ENCODE peak calls at places on chromosomes 5 and 9, in seven cellular contexts. One of them, this sample, is unnamed.

GRCh38 chr5:36206913-36207312 is 34.8 kb downstream of the NADK2 start:
- DNase-seq in choroid plexus epithelial cell: peak
- DNase-seq in stimulated activated CD4-positive, alpha-beta T cell treated with anti-CD3 and anti-CD28 coated beads, Interleukin-15, amount 100 ng/mL, for 24 hours: no peak
- DNase-seq in non-pigmented ciliary epithelial cell: no peak
- DNase-seq in AG08395: no peak
- DNase-seq in head of caudate nucleus: no peak
- DNase-seq in CD8-positive, alpha-beta memory T cell: no peak
- DNase-seq in this sample: peak

GRCh38 chr5:57338068-57338848 is 144.4 kb downstream of the ACTBL2 start:
- DNase-seq in choroid plexus epithelial cell: peak
- DNase-seq in stimulated activated CD4-positive, alpha-beta T cell treated with anti-CD3 and anti-CD28 coated beads, Interleukin-15, amount 100 ng/mL, for 24 hours: peak
- DNase-seq in non-pigmented ciliary epithelial cell: no peak
- DNase-seq in AG08395: no peak
- DNase-seq in head of caudate nucleus: no peak
- DNase-seq in CD8-positive, alpha-beta memory T cell: no peak
- DNase-seq in this sample: no peak

GRCh38 chr9:131773911-131774379 is 34.1 kb upstream of the RAPGEF1 start:
- DNase-seq in choroid plexus epithelial cell: peak
- DNase-seq in stimulated activated CD4-positive, alpha-beta T cell treated with anti-CD3 and anti-CD28 coated beads, Interleukin-15, amount 100 ng/mL, for 24 hours: peak
- DNase-seq in non-pigmented ciliary epithelial cell: peak
- DNase-seq in AG08395: peak
- DNase-seq in head of caudate nucleus: peak
- DNase-seq in CD8-positive, alpha-beta memory T cell: no peak
- DNase-seq in this sample: peak

GRCh38 chr5:122119205-122119604 is 10.1 kb upstream of the ZNF474 start:
- DNase-seq in choroid plexus epithelial cell: no peak
- DNase-seq in stimulated activated CD4-positive, alpha-beta T cell treated with anti-CD3 and anti-CD28 coated beads, Interleukin-15, amount 100 ng/mL, for 24 hours: no peak
- DNase-seq in non-pigmented ciliary epithelial cell: no peak
- DNase-seq in AG08395: no peak
- DNase-seq in head of caudate nucleus: no peak
- DNase-seq in CD8-positive, alpha-beta memory T cell: no peak
- DNase-seq in this sample: no peak

GRCh38 chr5:36239370-36240293 is 2.1 kb downstream of the NADK2 start:
- DNase-seq in choroid plexus epithelial cell: no peak
- DNase-seq in stimulated activated CD4-positive, alpha-beta T cell treated with anti-CD3 and anti-CD28 coated beads, Interleukin-15, amount 100 ng/mL, for 24 hours: no peak
- DNase-seq in non-pigmented ciliary epithelial cell: no peak
- DNase-seq in AG08395: no peak
- DNase-seq in head of caudate nucleus: no peak
- DNase-seq in CD8-positive, alpha-beta memory T cell: no peak
- DNase-seq in this sample: no peak

GRCh38 chr5:34486160-34486765 is 169.9 kb upstream of the RAI14 start:
- DNase-seq in choroid plexus epithelial cell: peak
- DNase-seq in stimulated activated CD4-positive, alpha-beta T cell treated with anti-CD3 and anti-CD28 coated beads, Interleukin-15, amount 100 ng/mL, for 24 hours: peak
- DNase-seq in non-pigmented ciliary epithelial cell: peak
- DNase-seq in AG08395: peak
- DNase-seq in head of caudate nucleus: peak
- DNase-seq in CD8-positive, alpha-beta memory T cell: peak
- DNase-seq in this sample: peak

GRCh38 chr9:129716091-129716490 is 36.8 kb downstream of the PTGES start:
- DNase-seq in choroid plexus epithelial cell: peak
- DNase-seq in stimulated activated CD4-positive, alpha-beta T cell treated with anti-CD3 and anti-CD28 coated beads, Interleukin-15, amount 100 ng/mL, for 24 hours: no peak
- DNase-seq in non-pigmented ciliary epithelial cell: no peak
- DNase-seq in AG08395: peak
- DNase-seq in head of caudate nucleus: no peak
- DNase-seq in CD8-positive, alpha-beta memory T cell: no peak
- DNase-seq in this sample: peak

GRCh38 chr5:151130922-151131891 is 26.4 kb downstream of the ANXA6 start:
- DNase-seq in choroid plexus epithelial cell: no peak
- DNase-seq in stimulated activated CD4-positive, alpha-beta T cell treated with anti-CD3 and anti-CD28 coated beads, Interleukin-15, amount 100 ng/mL, for 24 hours: no peak
- DNase-seq in non-pigmented ciliary epithelial cell: no peak
- DNase-seq in AG08395: no peak
- DNase-seq in head of caudate nucleus: no peak
- DNase-seq in CD8-positive, alpha-beta memory T cell: no peak
- DNase-seq in this sample: no peak

GRCh38 chr9:100440071-100440470 is 13.1 kb downstream of the MSANTD3 start:
- DNase-seq in choroid plexus epithelial cell: peak
- DNase-seq in stimulated activated CD4-positive, alpha-beta T cell treated with anti-CD3 and anti-CD28 coated beads, Interleukin-15, amount 100 ng/mL, for 24 hours: no peak
- DNase-seq in non-pigmented ciliary epithelial cell: no peak
- DNase-seq in AG08395: peak
- DNase-seq in head of caudate nucleus: no peak
- DNase-seq in CD8-positive, alpha-beta memory T cell: no peak
- DNase-seq in this sample: peak

GRCh38 chr5:109585012-109585599 is 104.6 kb upstream of the MAN2A1 start:
- DNase-seq in choroid plexus epithelial cell: no peak
- DNase-seq in stimulated activated CD4-positive, alpha-beta T cell treated with anti-CD3 and anti-CD28 coated beads, Interleukin-15, amount 100 ng/mL, for 24 hours: no peak
- DNase-seq in non-pigmented ciliary epithelial cell: no peak
- DNase-seq in AG08395: peak
- DNase-seq in head of caudate nucleus: no peak
- DNase-seq in CD8-positive, alpha-beta memory T cell: no peak
- DNase-seq in this sample: peak

GRCh38 chr5:73902327-73903051 is 276.5 kb downstream of the ARHGEF28 start:
- DNase-seq in choroid plexus epithelial cell: peak
- DNase-seq in stimulated activated CD4-positive, alpha-beta T cell treated with anti-CD3 and anti-CD28 coated beads, Interleukin-15, amount 100 ng/mL, for 24 hours: no peak
- DNase-seq in non-pigmented ciliary epithelial cell: peak
- DNase-seq in AG08395: peak
- DNase-seq in head of caudate nucleus: peak
- DNase-seq in CD8-positive, alpha-beta memory T cell: peak
- DNase-seq in this sample: peak

GRCh38 chr5:67648201-67648671 is 451.6 kb upstream of the CD180 start:
- DNase-seq in choroid plexus epithelial cell: peak
- DNase-seq in stimulated activated CD4-positive, alpha-beta T cell treated with anti-CD3 and anti-CD28 coated beads, Interleukin-15, amount 100 ng/mL, for 24 hours: no peak
- DNase-seq in non-pigmented ciliary epithelial cell: peak
- DNase-seq in AG08395: peak
- DNase-seq in head of caudate nucleus: no peak
- DNase-seq in CD8-positive, alpha-beta memory T cell: no peak
- DNase-seq in this sample: peak

GRCh38 chr5:97951139-97951538 is 768.1 kb upstream of the RIOK2 start:
- DNase-seq in choroid plexus epithelial cell: no peak
- DNase-seq in stimulated activated CD4-positive, alpha-beta T cell treated with anti-CD3 and anti-CD28 coated beads, Interleukin-15, amount 100 ng/mL, for 24 hours: no peak
- DNase-seq in non-pigmented ciliary epithelial cell: no peak
- DNase-seq in AG08395: no peak
- DNase-seq in head of caudate nucleus: no peak
- DNase-seq in CD8-positive, alpha-beta memory T cell: no peak
- DNase-seq in this sample: no peak

GRCh38 chr5:151825445-151825844 is 53.7 kb downstream of the G3BP1 start:
- DNase-seq in choroid plexus epithelial cell: peak
- DNase-seq in stimulated activated CD4-positive, alpha-beta T cell treated with anti-CD3 and anti-CD28 coated beads, Interleukin-15, amount 100 ng/mL, for 24 hours: peak
- DNase-seq in non-pigmented ciliary epithelial cell: peak
- DNase-seq in AG08395: peak
- DNase-seq in head of caudate nucleus: peak
- DNase-seq in CD8-positive, alpha-beta memory T cell: peak
- DNase-seq in this sample: peak